ENCODE peak calls at places on chromosomes 7 and 10, in nine cellular contexts. One of them, this sample, is unnamed.
A peak's percentile ranks its signal among the peaks of the same experiment; 100 is the strongest.

GRCh38 chr10:114458955-114459354 is 54.7 kb upstream of the AFAP1L2 start:
- DNase-seq in CD8-positive, alpha-beta T cell: no peak
- DNase-seq in adrenal gland: no peak
- DNase-seq in upper lobe of right lung: peak; percentile 73
- DNase-seq in PC-9: no peak
- DNase-seq in gastrocnemius medialis: peak; percentile 26
- DNase-seq in fibroblast of lung: peak; percentile 42
- DNase-seq in adipocyte: peak; percentile 8
- DNase-seq in cardiac muscle cell: no peak
- DNase-seq in this sample: peak; percentile 60

GRCh38 chr7:112995091-112995824 is 91.4 kb downstream of the GPR85 start:
- DNase-seq in CD8-positive, alpha-beta T cell: no peak
- DNase-seq in adrenal gland: no peak
- DNase-seq in upper lobe of right lung: no peak
- DNase-seq in PC-9: no peak
- DNase-seq in gastrocnemius medialis: no peak
- DNase-seq in fibroblast of lung: peak; percentile 33
- DNase-seq in adipocyte: peak; percentile 87
- DNase-seq in cardiac muscle cell: peak; percentile 10
- DNase-seq in this sample: no peak

GRCh38 chr10:22590115-22590514 is 124.3 kb downstream of the PIP4K2A start:
- DNase-seq in CD8-positive, alpha-beta T cell: no peak
- DNase-seq in adrenal gland: no peak
- DNase-seq in upper lobe of right lung: no peak
- DNase-seq in PC-9: no peak
- DNase-seq in gastrocnemius medialis: no peak
- DNase-seq in fibroblast of lung: no peak
- DNase-seq in adipocyte: no peak
- DNase-seq in cardiac muscle cell: no peak
- DNase-seq in this sample: no peak

GRCh38 chr10:127012769-127013152 is 107.5 kb downstream of the DOCK1 start:
- DNase-seq in CD8-positive, alpha-beta T cell: no peak
- DNase-seq in adrenal gland: peak; percentile 61
- DNase-seq in upper lobe of right lung: peak; percentile 88
- DNase-seq in PC-9: peak; percentile 83
- DNase-seq in gastrocnemius medialis: peak; percentile 74
- DNase-seq in fibroblast of lung: peak; percentile 12
- DNase-seq in adipocyte: no peak
- DNase-seq in cardiac muscle cell: peak; percentile 95
- DNase-seq in this sample: peak; percentile 93

GRCh38 chr10:119633538-119634218 is 17.5 kb upstream of the BAG3 start:
- DNase-seq in CD8-positive, alpha-beta T cell: no peak
- DNase-seq in adrenal gland: no peak
- DNase-seq in upper lobe of right lung: no peak
- DNase-seq in PC-9: no peak
- DNase-seq in gastrocnemius medialis: no peak
- DNase-seq in fibroblast of lung: no peak
- DNase-seq in adipocyte: no peak
- DNase-seq in cardiac muscle cell: no peak
- DNase-seq in this sample: no peak

GRCh38 chr10:129760416-129760815 is 203.7 kb downstream of the EBF3 start:
- DNase-seq in CD8-positive, alpha-beta T cell: no peak
- DNase-seq in adrenal gland: no peak
- DNase-seq in upper lobe of right lung: no peak
- DNase-seq in PC-9: no peak
- DNase-seq in gastrocnemius medialis: no peak
- DNase-seq in fibroblast of lung: no peak
- DNase-seq in adipocyte: no peak
- DNase-seq in cardiac muscle cell: no peak
- DNase-seq in this sample: no peak

GRCh38 chr10:73859441-73860049 is 14.8 kb downstream of the CAMK2G start:
- DNase-seq in CD8-positive, alpha-beta T cell: peak; percentile 74
- DNase-seq in adrenal gland: no peak
- DNase-seq in upper lobe of right lung: no peak
- DNase-seq in PC-9: no peak
- DNase-seq in gastrocnemius medialis: no peak
- DNase-seq in fibroblast of lung: no peak
- DNase-seq in adipocyte: no peak
- DNase-seq in cardiac muscle cell: no peak
- DNase-seq in this sample: no peak

GRCh38 chr7:43756368-43757072 is 2.0 kb upstream of the BLVRA start:
- DNase-seq in CD8-positive, alpha-beta T cell: no peak
- DNase-seq in adrenal gland: no peak
- DNase-seq in upper lobe of right lung: no peak
- DNase-seq in PC-9: no peak
- DNase-seq in gastrocnemius medialis: no peak
- DNase-seq in fibroblast of lung: peak; percentile 92
- DNase-seq in adipocyte: peak; percentile 59
- DNase-seq in cardiac muscle cell: no peak
- DNase-seq in this sample: no peak

GRCh38 chr7:16669581-16669980 is 23.6 kb downstream of the BZW2 start:
- DNase-seq in CD8-positive, alpha-beta T cell: no peak
- DNase-seq in adrenal gland: no peak
- DNase-seq in upper lobe of right lung: no peak
- DNase-seq in PC-9: no peak
- DNase-seq in gastrocnemius medialis: no peak
- DNase-seq in fibroblast of lung: peak; percentile 51
- DNase-seq in adipocyte: no peak
- DNase-seq in cardiac muscle cell: no peak
- DNase-seq in this sample: no peak

GRCh38 chr10:52779541-52780390 is 7.2 kb upstream of the MBL2 start:
- DNase-seq in CD8-positive, alpha-beta T cell: no peak
- DNase-seq in adrenal gland: peak; percentile 67
- DNase-seq in upper lobe of right lung: peak; percentile 77
- DNase-seq in PC-9: peak; percentile 73
- DNase-seq in gastrocnemius medialis: no peak
- DNase-seq in fibroblast of lung: peak; percentile 68
- DNase-seq in adipocyte: peak; percentile 86
- DNase-seq in cardiac muscle cell: peak; percentile 80
- DNase-seq in this sample: no peak

GRCh38 chr7:99644436-99644835 is 27.7 kb downstream of the ZSCAN25 start:
- DNase-seq in CD8-positive, alpha-beta T cell: no peak
- DNase-seq in adrenal gland: no peak
- DNase-seq in upper lobe of right lung: no peak
- DNase-seq in PC-9: no peak
- DNase-seq in gastrocnemius medialis: no peak
- DNase-seq in fibroblast of lung: no peak
- DNase-seq in adipocyte: no peak
- DNase-seq in cardiac muscle cell: no peak
- DNase-seq in this sample: no peak

GRCh38 chr7:133389727-133390126 is 136.8 kb downstream of the EXOC4 start:
- DNase-seq in CD8-positive, alpha-beta T cell: no peak
- DNase-seq in adrenal gland: no peak
- DNase-seq in upper lobe of right lung: no peak
- DNase-seq in PC-9: no peak
- DNase-seq in gastrocnemius medialis: no peak
- DNase-seq in fibroblast of lung: no peak
- DNase-seq in adipocyte: no peak
- DNase-seq in cardiac muscle cell: no peak
- DNase-seq in this sample: no peak

GRCh38 chr10:121813211-121813812 is 114.5 kb downstream of the ATE1 start:
- DNase-seq in CD8-positive, alpha-beta T cell: no peak
- DNase-seq in adrenal gland: no peak
- DNase-seq in upper lobe of right lung: no peak
- DNase-seq in PC-9: no peak
- DNase-seq in gastrocnemius medialis: no peak
- DNase-seq in fibroblast of lung: no peak
- DNase-seq in adipocyte: no peak
- DNase-seq in cardiac muscle cell: no peak
- DNase-seq in this sample: no peak

GRCh38 chr7:24963218-24963617 is 16.8 kb downstream of the OSBPL3 start:
- DNase-seq in CD8-positive, alpha-beta T cell: no peak
- DNase-seq in adrenal gland: peak; percentile 31
- DNase-seq in upper lobe of right lung: no peak
- DNase-seq in PC-9: no peak
- DNase-seq in gastrocnemius medialis: peak; percentile 39
- DNase-seq in fibroblast of lung: peak; percentile 67
- DNase-seq in adipocyte: no peak
- DNase-seq in cardiac muscle cell: no peak
- DNase-seq in this sample: no peak

GRCh38 chr7:23246540-23246939 is at the start of gene GPNMB:
- DNase-seq in CD8-positive, alpha-beta T cell: no peak
- DNase-seq in adrenal gland: no peak
- DNase-seq in upper lobe of right lung: no peak
- DNase-seq in PC-9: peak; percentile 60
- DNase-seq in gastrocnemius medialis: peak; percentile 45
- DNase-seq in fibroblast of lung: peak; percentile 83
- DNase-seq in adipocyte: peak; percentile 97
- DNase-seq in cardiac muscle cell: no peak
- DNase-seq in this sample: no peak
- H3K4me3 ChIP-seq in CD8-positive, alpha-beta T cell: no peak within 1 kb of the TSS
- H3K4me3 ChIP-seq in adrenal gland: peak within 1 kb of the TSS; percentile 6
- H3K4me3 ChIP-seq in upper lobe of right lung: peak within 1 kb of the TSS; percentile 50
- H3K4me3 ChIP-seq in PC-9: peak within 1 kb of the TSS; percentile 3
- H3K4me3 ChIP-seq in gastrocnemius medialis: peak within 1 kb of the TSS; percentile 44
- H3K4me3 ChIP-seq in fibroblast of lung: peak within 1 kb of the TSS; percentile 42
- H3K4me3 ChIP-seq in adipocyte: peak within 1 kb of the TSS; percentile 81
- H3K4me3 ChIP-seq in cardiac muscle cell: no peak within 1 kb of the TSS
- H3K4me3 ChIP-seq in this sample: no peak within 1 kb of the TSS

GRCh38 chr7:18086165-18087030 is 58.8 kb upstream of the PRPS1L1 start:
- DNase-seq in CD8-positive, alpha-beta T cell: no peak
- DNase-seq in adrenal gland: peak; percentile 20
- DNase-seq in upper lobe of right lung: peak; percentile 66
- DNase-seq in PC-9: peak; percentile 35
- DNase-seq in gastrocnemius medialis: no peak
- DNase-seq in fibroblast of lung: no peak
- DNase-seq in adipocyte: peak; percentile 71
- DNase-seq in cardiac muscle cell: peak; percentile 77
- DNase-seq in this sample: peak; percentile 3

GRCh38 chr7:18087031-18087686 is 59.5 kb upstream of the PRPS1L1 start:
- DNase-seq in CD8-positive, alpha-beta T cell: no peak
- DNase-seq in adrenal gland: no peak
- DNase-seq in upper lobe of right lung: peak; percentile 57
- DNase-seq in PC-9: no peak
- DNase-seq in gastrocnemius medialis: no peak
- DNase-seq in fibroblast of lung: no peak
- DNase-seq in adipocyte: peak; percentile 51
- DNase-seq in cardiac muscle cell: no peak
- DNase-seq in this sample: no peak

GRCh38 chr7:18082169-18082568 is 54.5 kb upstream of the PRPS1L1 start:
- DNase-seq in CD8-positive, alpha-beta T cell: no peak
- DNase-seq in adrenal gland: no peak
- DNase-seq in upper lobe of right lung: no peak
- DNase-seq in PC-9: no peak
- DNase-seq in gastrocnemius medialis: no peak
- DNase-seq in fibroblast of lung: no peak
- DNase-seq in adipocyte: no peak
- DNase-seq in cardiac muscle cell: no peak
- DNase-seq in this sample: no peak

DNA sequence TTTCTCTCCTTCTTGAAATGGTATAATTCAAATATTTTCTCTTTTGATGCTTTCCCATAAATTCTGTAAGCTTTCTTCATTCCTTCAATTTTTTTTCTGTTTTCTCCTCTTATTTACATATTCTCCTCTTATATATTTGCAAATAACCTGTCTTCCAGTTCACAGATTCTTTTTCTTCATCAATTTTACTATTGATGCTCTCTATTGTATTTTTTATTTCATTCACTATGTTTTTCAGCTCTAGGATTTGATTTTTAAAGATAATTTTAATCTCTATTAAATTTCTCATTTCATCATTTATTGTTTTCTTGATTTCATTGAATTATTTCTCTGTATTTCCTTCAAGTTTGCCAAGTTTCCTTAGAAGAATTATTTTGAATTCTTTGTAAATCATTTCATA is 54.0 kb upstream of the PRPS1L1 start:
- DNase-seq in CD8-positive, alpha-beta T cell: no peak
- DNase-seq in adrenal gland: no peak
- DNase-seq in upper lobe of right lung: no peak
- DNase-seq in PC-9: no peak
- DNase-seq in gastrocnemius medialis: no peak
- DNase-seq in fibroblast of lung: no peak
- DNase-seq in adipocyte: no peak
- DNase-seq in cardiac muscle cell: no peak
- DNase-seq in this sample: no peak
- H3K4me1 ChIP-seq in CD8-positive, alpha-beta T cell: peaks cover 4% of the 10 kb centered on the region
- H3K4me1 ChIP-seq in adrenal gland: no peaks in the 10 kb centered on the region
- H3K4me1 ChIP-seq in upper lobe of right lung: peaks cover 6% of the 10 kb centered on the region
- H3K4me1 ChIP-seq in PC-9: peaks cover 8% of the 10 kb centered on the region
- H3K4me1 ChIP-seq in gastrocnemius medialis: peaks cover 6% of the 10 kb centered on the region
- H3K4me1 ChIP-seq in fibroblast of lung: no peaks in the 10 kb centered on the region
- H3K4me1 ChIP-seq in adipocyte: no peaks in the 10 kb centered on the region
- H3K4me1 ChIP-seq in cardiac muscle cell: no peaks in the 10 kb centered on the region
- H3K4me1 ChIP-seq in this sample: peaks cover 7% of the 10 kb centered on the region

DNA sequence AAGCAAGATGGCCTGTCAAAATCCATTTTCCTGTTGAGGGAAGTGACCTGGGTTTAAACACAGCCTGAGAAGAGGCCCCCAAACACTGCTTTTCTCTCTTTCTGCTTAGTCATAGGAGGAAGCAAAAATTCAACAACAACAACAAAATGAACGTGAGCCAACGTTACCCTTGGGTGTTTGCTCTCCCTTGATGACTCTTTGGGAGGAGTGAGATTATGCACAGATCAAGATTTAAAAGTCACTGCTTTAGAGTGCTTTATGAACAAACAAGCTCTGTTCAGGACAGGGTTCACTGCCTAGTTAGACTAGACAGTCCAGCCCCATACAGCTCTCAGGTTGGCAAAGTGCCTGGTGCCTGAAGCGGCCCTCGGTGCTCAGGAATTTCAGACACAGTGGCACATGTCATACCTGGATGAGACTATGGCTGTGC is 38.9 kb downstream of the DENND11 start:
- DNase-seq in CD8-positive, alpha-beta T cell: no peak
- DNase-seq in adrenal gland: no peak
- DNase-seq in upper lobe of right lung: no peak
- DNase-seq in PC-9: peak; percentile 89
- DNase-seq in gastrocnemius medialis: no peak
- DNase-seq in fibroblast of lung: no peak
- DNase-seq in adipocyte: no peak
- DNase-seq in cardiac muscle cell: no peak
- DNase-seq in this sample: peak; percentile 75
- H3K36me3 ChIP-seq in CD8-positive, alpha-beta T cell: peaks cover 29% of the 10 kb centered on the region
- H3K36me3 ChIP-seq in adrenal gland: peaks cover 28% of the 10 kb centered on the region
- H3K36me3 ChIP-seq in upper lobe of right lung: peaks cover 73% of the 10 kb centered on the region
- H3K36me3 ChIP-seq in PC-9: peaks cover 31% of the 10 kb centered on the region
- H3K36me3 ChIP-seq in gastrocnemius medialis: peaks cover 52% of the 10 kb centered on the region
- H3K36me3 ChIP-seq in fibroblast of lung: peaks cover 2% of the 10 kb centered on the region
- H3K36me3 ChIP-seq in adipocyte: peaks cover 31% of the 10 kb centered on the region
- H3K36me3 ChIP-seq in cardiac muscle cell: peaks cover 31% of the 10 kb centered on the region
- H3K36me3 ChIP-seq in this sample: no peaks in the 10 kb centered on the region

DNA sequence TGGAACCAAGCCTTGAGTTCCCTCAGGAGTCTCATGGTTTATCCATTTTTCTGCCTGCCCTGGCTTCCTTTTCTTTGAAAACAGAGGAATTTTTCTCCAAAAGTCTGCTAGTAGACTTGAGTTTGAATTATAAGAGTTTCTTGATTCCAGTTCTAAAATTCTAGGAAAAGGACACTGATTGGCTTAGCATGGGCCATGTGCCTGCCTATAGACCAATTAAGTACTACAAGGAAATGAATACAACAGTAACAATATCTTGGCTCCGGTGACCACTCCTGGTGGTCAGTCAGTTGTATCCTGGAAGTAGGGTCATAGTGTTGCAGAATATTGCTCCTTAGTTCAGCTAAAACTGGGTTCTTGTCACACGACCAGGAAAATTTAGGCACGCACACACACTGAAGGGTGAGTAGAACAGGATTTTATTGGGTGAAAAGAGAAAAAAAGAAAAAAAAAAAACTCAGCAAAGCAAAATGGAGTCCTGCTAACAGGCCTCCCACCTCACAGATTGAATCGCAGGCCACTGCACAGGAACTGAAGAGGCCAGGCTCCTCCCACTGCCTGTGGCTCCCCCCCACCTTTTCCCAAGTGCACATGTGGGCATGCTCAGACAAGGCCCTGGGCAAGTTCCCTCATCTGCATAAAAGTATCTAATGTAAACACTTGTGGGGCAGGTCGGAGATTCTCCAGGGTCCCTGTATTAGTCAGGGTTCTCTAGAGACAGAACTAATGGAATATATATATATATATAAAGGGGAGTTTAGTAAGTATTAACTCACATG is 155.1 kb downstream of the LYZL1 start:
- DNase-seq in CD8-positive, alpha-beta T cell: no peak
- DNase-seq in adrenal gland: no peak
- DNase-seq in upper lobe of right lung: no peak
- DNase-seq in PC-9: no peak
- DNase-seq in gastrocnemius medialis: no peak
- DNase-seq in fibroblast of lung: peak; percentile 20
- DNase-seq in adipocyte: no peak
- DNase-seq in cardiac muscle cell: no peak
- DNase-seq in this sample: no peak
- H3K4me3 ChIP-seq in CD8-positive, alpha-beta T cell: no peak overlapping the region
- H3K4me3 ChIP-seq in adrenal gland: no peak overlapping the region
- H3K4me3 ChIP-seq in upper lobe of right lung: no peak overlapping the region
- H3K4me3 ChIP-seq in PC-9: no peak overlapping the region
- H3K4me3 ChIP-seq in gastrocnemius medialis: no peak overlapping the region
- H3K4me3 ChIP-seq in fibroblast of lung: no peak overlapping the region
- H3K4me3 ChIP-seq in adipocyte: no peak overlapping the region
- H3K4me3 ChIP-seq in cardiac muscle cell: no peak overlapping the region
- H3K4me3 ChIP-seq in this sample: no peak overlapping the region